ENCODE peak calls at places on chromosomes 7 and 10, in five cellular contexts. I, A, Y, U and B are unnamed samples. For H3K4me1, the result is how much of the 10 kb centered on the place peaks cover.

GRCh38 chr10:33927347-33927746 is 592.9 kb upstream of the NRP1 start:
- DNase-seq in Y (no peak), U (no peak), I (peak), A (no peak), B (no peak)

GRCh38 chr10:124124769-124125161 is 31.4 kb upstream of the CHST15 start:
- DNase-seq in A (no peak), U (no peak), I (no peak), Y (no peak), B (no peak)

GRCh38 chr7:5549096-5549896 is 125.7 kb upstream of the TNRC18 start:
- DNase-seq in I (peak), U (no peak), Y (peak), A (no peak), B (peak)

GRCh38 chr7:2445047-2445446 is 31.2 kb downstream of the GRIFIN start:
- DNase-seq in A (no peak), U (no peak), Y (no peak), I (no peak), B (no peak)

GRCh38 chr7:36303202-36304098 is 86.2 kb upstream of the ANLN start:
- DNase-seq in A (peak), I (peak), U (no peak), Y (no peak), B (peak)

GRCh38 chr7:47945261-47946015 is 2.8 kb downstream of the PKD1L1 start:
- DNase-seq in Y (peak), U (peak), I (no peak), A (peak), B (peak)

GRCh38 chr10:62843591-62843990 is 27.4 kb upstream of the EGR2 start:
- DNase-seq in A (no peak), U (no peak), Y (no peak), I (no peak), B (no peak)

GRCh38 chr7:102175423-102176170 is 111.1 kb upstream of the SH2B2 start:
- DNase-seq in A (no peak), Y (no peak), U (no peak), I (no peak), B (no peak)

GRCh38 chr7:120164-120555 is 72.2 kb upstream of the FAM20C start:
- DNase-seq in A (no peak), U (no peak), Y (no peak), I (no peak), B (no peak)

GRCh38 chr10:20608503-20608902 is 288.6 kb downstream of the NEBL start:
- DNase-seq in A (no peak), I (no peak), Y (no peak), U (no peak), B (no peak)

GRCh38 chr7:29588900-29589696 is 25.5 kb downstream of the PRR15 start:
- DNase-seq in A (peak), Y (peak), I (no peak), U (peak), B (no peak)

GRCh38 chr7:73864981-73865711 is 4.2 kb downstream of the TMEM270 start:
- DNase-seq in A (no peak), U (no peak), Y (no peak), I (no peak), B (no peak)

GRCh38 chr10:69218831-69219230 is 1.3 kb upstream of the HKDC1 start:
- DNase-seq in Y (no peak), A (no peak), U (no peak), I (no peak), B (no peak)

GRCh38 chr7:149827089-149827981 is 10.8 kb upstream of the ZNF862 start:
- DNase-seq in Y (no peak), I (no peak), U (no peak), A (no peak), B (no peak)

GRCh38 chr7:12130664-12131063 is 80.4 kb upstream of the TMEM106B start:
- DNase-seq in A (no peak), I (peak), Y (peak), U (no peak), B (peak)

GRCh38 chr10:131193923-131194322 is 117.6 kb downstream of the TCERG1L start:
- DNase-seq in Y (no peak), I (no peak), U (no peak), A (no peak), B (no peak)

GRCh38 chr7:92159-92767 is 100.1 kb upstream of the FAM20C start:
- DNase-seq in I (no peak), U (no peak), Y (no peak), A (no peak), B (no peak)

GRCh38 chr7:70944516-70944915 is 187.4 kb upstream of the GALNT17 start:
- DNase-seq in A (no peak), Y (no peak), U (no peak), I (no peak), B (no peak)

GRCh38 chr10:60282771-60283353 is 106.8 kb downstream of the ANK3 start:
- DNase-seq in Y (peak), A (no peak), U (no peak), I (peak), B (peak)

GRCh38 chr10:117980216-117980615 is 66.5 kb downstream of the RAB11FIP2 start:
- DNase-seq in U (no peak), A (no peak), Y (no peak), I (peak), B (peak)

GRCh38 chr7:139915864-139916716 is 87.0 kb downstream of the TBXAS1 start:
- DNase-seq in U (peak), A (peak), Y (peak), I (peak), B (peak)

GRCh38 chr10:63467833-63468232 is 2.1 kb upstream of the JMJD1C start:
- DNase-seq in I (no peak), Y (no peak), A (no peak), U (no peak), B (peak)

GRCh38 chr10:501596-501995 is 187.9 kb downstream of the DIP2C start:
- DNase-seq in U (no peak), Y (peak), I (no peak), A (no peak), B (peak)

GRCh38 chr7:22822486-22823141 is at the start of gene TOMM7:
- DNase-seq in I (peak), Y (peak), A (peak), U (peak), B (peak)

GRCh38 chr10:86344714-86345161 is 21.9 kb downstream of the GRID1 start:
- DNase-seq in I (no peak), Y (peak), U (no peak), A (no peak), B (no peak)

GRCh38 chr10:93745411-93746065 is 12.2 kb upstream of the LGI1 start:
- DNase-seq in Y (peak), U (no peak), I (no peak), A (no peak), B (peak)

GRCh38 chr10:35643151-35643975 is 1.3 kb upstream of the FZD8 start:
- DNase-seq in Y (no peak), I (peak), A (peak), U (peak), B (peak)

GRCh38 chr7:159125104-159125943 is 19.3 kb downstream of the VIPR2 start:
- DNase-seq in U (no peak), A (no peak), Y (no peak), I (no peak), B (no peak)

GRCh38 chr10:23284674-23285335 is 59.8 kb downstream of the C10orf67 start:
- DNase-seq in I (no peak), A (no peak), U (no peak), Y (no peak), B (no peak)

GRCh38 chr7:137363683-137364082 is 20.1 kb upstream of the PTN start:
- DNase-seq in Y (no peak), A (no peak), I (no peak), U (no peak), B (no peak)

GRCh38 chr7:130732980-130733865 is 784 bp downstream of the KLF14 start:
- DNase-seq in I (no peak), U (no peak), Y (no peak), A (no peak), B (peak)

GRCh38 chr7:116500071-116500853 is 724 bp downstream of the CAV2 start:
- DNase-seq in Y (peak), I (peak), U (no peak), A (peak), B (peak)

GRCh38 chr7:151901313-151901669 is 24.4 kb upstream of the PRKAG2 start:
- DNase-seq in A (peak), Y (no peak), I (no peak), U (no peak), B (no peak)

GRCh38 chr7:49125246-49125645 is 200.9 kb downstream of the CDC14C start:
- DNase-seq in A (no peak), U (no peak), I (no peak), Y (no peak), B (no peak)

DNA sequence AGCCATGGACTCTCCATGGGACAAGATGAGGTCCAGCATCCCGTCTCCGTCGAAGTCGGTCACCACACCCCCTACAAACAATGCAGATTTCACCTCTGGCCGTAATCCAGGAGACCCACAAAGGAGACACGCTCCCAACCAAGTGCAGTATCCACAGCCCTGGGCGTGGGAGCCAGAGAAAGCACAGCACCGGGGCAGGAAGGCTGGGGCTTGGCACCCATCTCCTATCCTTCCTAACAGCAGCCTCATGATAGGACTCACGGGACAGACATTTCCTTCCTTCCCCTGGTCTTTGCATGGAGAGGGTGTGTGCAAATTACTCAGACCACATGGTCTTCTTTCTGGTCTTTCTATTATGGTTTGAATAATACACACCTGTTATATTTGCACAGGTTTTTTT is 46.3 kb downstream of the GOLGA7B start:
- DNase-seq in U (no peak), A (no peak), Y (no peak), I (no peak), B (no peak)
- H3K4me1 ChIP-seq in U (under half), A (under half), Y (under half), I (under half), B (under half)

GRCh38 chr7:24833548-24833947 is 76.3 kb upstream of the GSDME start:
- DNase-seq in Y (no peak), U (no peak), A (no peak), I (no peak), B (no peak)

GRCh38 chr7:24834150-24834798 is 77.0 kb upstream of the GSDME start:
- DNase-seq in U (no peak), A (no peak), Y (no peak), I (no peak), B (no peak)

GRCh38 chr7:24840543-24840942 is 83.3 kb upstream of the GSDME start:
- DNase-seq in A (no peak), U (no peak), Y (no peak), I (no peak), B (no peak)

GRCh38 chr7:24835643-24836042 is 78.4 kb upstream of the GSDME start:
- DNase-seq in A (no peak), I (no peak), U (no peak), Y (no peak), B (no peak)

DNA sequence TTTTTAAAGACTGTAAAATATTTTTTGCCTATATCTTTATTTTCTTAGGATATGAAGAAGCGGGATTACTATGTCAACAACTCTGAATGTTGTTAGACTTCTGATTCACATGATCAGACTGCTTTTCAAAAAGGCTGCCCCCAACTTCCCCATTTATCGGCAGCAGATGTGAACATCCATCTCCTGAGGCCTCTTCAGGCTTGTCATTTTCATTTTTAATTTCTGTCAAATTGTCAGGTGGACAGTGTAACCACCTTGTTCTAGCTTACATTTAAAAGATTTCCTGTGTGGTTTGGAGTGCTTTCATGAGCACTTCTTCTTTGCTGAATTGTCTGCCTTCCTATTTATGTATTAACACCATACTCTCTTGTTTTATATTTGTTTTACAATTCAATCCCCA is 78.8 kb upstream of the GSDME start:
- DNase-seq in A (no peak), I (no peak), Y (peak), U (no peak), B (no peak)
- H3K4me3 ChIP-seq in A (no peak), I (no peak), Y (no peak), U (no peak), B (no peak)

GRCh38 chr7:106282852-106283251 is 1.9 kb downstream of the NAMPT start:
- DNase-seq in Y (no peak), I (no peak), A (no peak), U (no peak), B (no peak)
- H3K4me1 ChIP-seq in Y (under half), I (under half), A (under half), U (under half), B (under half)

GRCh38 chr7:1422512-1423265 is 36.6 kb downstream of the MICALL2 start:
- DNase-seq in A (no peak), I (no peak), U (no peak), Y (no peak), B (no peak)
- H3K4me3 ChIP-seq in A (no peak), I (no peak), U (no peak), Y (no peak), B (no peak)

GRCh38 chr10:79268100-79268670 is 79.1 kb upstream of the PPIF start:
- DNase-seq in U (no peak), I (peak), Y (no peak), A (no peak), B (peak)

GRCh38 chr10:79268717-79269116 is 78.6 kb upstream of the PPIF start:
- DNase-seq in Y (no peak), I (no peak), U (no peak), A (no peak), B (no peak)

GRCh38 chr10:79266543-79267312 is 80.5 kb upstream of the PPIF start:
- DNase-seq in U (no peak), Y (no peak), A (peak), I (peak), B (peak)

GRCh38 chr10:79266092-79266491 is 81.2 kb upstream of the PPIF start:
- DNase-seq in U (no peak), Y (no peak), I (no peak), A (no peak), B (no peak)

GRCh38 chr10:79267449-79267848 is 79.8 kb upstream of the PPIF start:
- DNase-seq in U (no peak), Y (no peak), I (no peak), A (no peak), B (peak)
- H3K4me1 ChIP-seq in U (under half), Y (under half), I (under half), A (under half), B (half or more)

DNA sequence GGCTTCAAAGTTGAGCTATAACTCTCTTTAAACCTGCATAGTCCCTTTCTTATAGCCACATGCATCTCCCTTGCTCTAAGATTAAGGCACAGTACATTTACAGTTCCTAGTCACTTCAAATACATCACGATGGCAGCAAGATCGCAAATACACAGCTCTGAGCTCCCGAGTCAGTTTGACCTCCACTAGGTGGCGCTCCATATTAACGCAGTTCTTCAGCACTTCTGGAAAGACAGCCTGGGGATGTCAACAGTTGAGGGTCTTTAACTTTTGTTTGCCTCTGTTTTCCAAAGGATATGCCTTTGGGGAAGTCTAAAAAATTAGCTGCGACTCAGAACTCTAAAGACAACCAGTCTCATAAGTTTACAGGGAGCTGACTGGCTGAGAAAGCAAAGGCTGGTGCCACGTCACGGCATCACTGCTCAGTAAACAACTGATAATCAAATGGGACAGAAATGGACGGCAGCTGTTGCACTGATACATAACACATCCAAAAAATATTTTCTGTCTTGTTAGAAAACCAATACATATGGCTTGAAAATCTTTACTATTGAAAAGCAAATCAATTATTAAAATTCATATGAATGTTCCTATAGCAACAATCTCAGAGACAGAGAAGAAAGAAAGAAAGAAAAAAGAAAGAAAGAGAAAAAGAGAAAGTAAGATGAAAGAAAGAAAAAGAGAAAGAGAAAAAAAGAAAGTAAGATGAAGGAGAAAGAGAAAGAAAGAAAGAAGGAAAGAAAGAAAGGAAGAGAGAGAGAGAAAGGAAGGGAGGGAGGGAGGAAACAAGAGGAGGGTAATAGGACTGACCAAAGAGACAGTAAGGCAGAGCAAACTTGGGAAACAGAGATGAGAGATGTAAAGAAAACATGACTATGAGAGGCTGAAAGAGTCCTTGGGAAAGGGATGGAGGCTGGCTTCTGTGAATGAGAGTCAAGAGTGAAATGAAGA is 458.7 kb downstream of the SORCS1 start:
- DNase-seq in Y (peak), A (peak), I (peak), U (no peak), B (peak)
- H3K4me3 ChIP-seq in Y (no peak), A (no peak), I (no peak), U (no peak), B (no peak)

DNA sequence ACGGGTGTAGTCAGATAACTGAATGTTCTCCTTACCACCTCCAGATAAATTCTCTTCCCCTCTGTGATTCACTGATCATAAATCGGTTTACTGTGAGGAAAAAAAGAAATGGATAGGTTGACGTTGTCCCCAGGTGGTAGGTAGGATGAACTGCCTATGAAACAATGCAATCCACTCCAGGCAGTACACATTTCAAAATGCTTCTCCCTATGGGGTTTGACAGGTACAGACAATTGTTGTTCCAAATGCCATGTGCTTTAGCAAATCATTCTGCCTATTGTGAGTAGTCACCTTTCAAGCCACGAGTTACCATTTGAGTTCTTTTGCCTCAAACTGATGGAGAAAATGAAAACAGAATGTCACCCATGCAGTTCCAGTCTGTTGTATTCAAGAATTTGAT is 21.8 kb downstream of the VIM start:
- DNase-seq in U (no peak), Y (no peak), A (no peak), I (no peak), B (peak)
- H3K4me1 ChIP-seq in U (under half), Y (under half), A (under half), I (under half), B (under half)

GRCh38 chr7:104206841-104207240 is 972 bp downstream of the ORC5 start:
- DNase-seq in U (no peak), A (no peak), Y (no peak), I (no peak), B (no peak)
- H3K4me3 ChIP-seq in U (peak), A (peak), Y (peak), I (peak), B (peak)